ENCODE peak calls at places on chromosomes 13 and 19, in five cellular contexts. One of them, this sample, is unnamed.

GRCh38 chr19:17855333-17856152 is 4.2 kb upstream of the RPL18A start:
- DNase-seq in uterus: peak
- DNase-seq in esophagus muscularis mucosa: peak
- DNase-seq in Peyer's patch: peak
- DNase-seq in IMR-90: peak
- DNase-seq in this sample: peak

GRCh38 chr13:44746690-44747089 is 170.6 kb upstream of the TSC22D1 start:
- DNase-seq in uterus: no peak
- DNase-seq in IMR-90: peak
- DNase-seq in esophagus muscularis mucosa: no peak
- DNase-seq in Peyer's patch: no peak
- DNase-seq in this sample: no peak

GRCh38 chr19:10815969-10816635 is 19.9 kb downstream of the TMED1 start:
- DNase-seq in esophagus muscularis mucosa: no peak
- DNase-seq in Peyer's patch: no peak
- DNase-seq in IMR-90: peak
- DNase-seq in uterus: no peak
- DNase-seq in this sample: no peak

GRCh38 chr13:114077938-114078335 is 54.5 kb downstream of the RASA3 start:
- DNase-seq in Peyer's patch: no peak
- DNase-seq in IMR-90: peak
- DNase-seq in uterus: peak
- DNase-seq in esophagus muscularis mucosa: no peak
- DNase-seq in this sample: peak

GRCh38 chr13:41764558-41764957 is 196.4 kb downstream of the VWA8 start:
- DNase-seq in IMR-90: no peak
- DNase-seq in uterus: no peak
- DNase-seq in esophagus muscularis mucosa: no peak
- DNase-seq in Peyer's patch: no peak
- DNase-seq in this sample: no peak

GRCh38 chr13:20142927-20143480 is 17.8 kb downstream of the GJA3 start:
- DNase-seq in IMR-90: no peak
- DNase-seq in Peyer's patch: no peak
- DNase-seq in uterus: no peak
- DNase-seq in esophagus muscularis mucosa: no peak
- DNase-seq in this sample: no peak

GRCh38 chr13:64429691-64430090 is 2800.4 kb downstream of the PCDH9 start:
- DNase-seq in esophagus muscularis mucosa: no peak
- DNase-seq in uterus: no peak
- DNase-seq in IMR-90: no peak
- DNase-seq in Peyer's patch: no peak
- DNase-seq in this sample: no peak

GRCh38 chr13:20359335-20359734 is 127.2 kb upstream of the GJB6 start:
- DNase-seq in uterus: no peak
- DNase-seq in IMR-90: peak
- DNase-seq in Peyer's patch: no peak
- DNase-seq in esophagus muscularis mucosa: no peak
- DNase-seq in this sample: no peak

GRCh38 chr13:42991892-42992584 is at the start of gene EPSTI1:
- DNase-seq in IMR-90: peak
- DNase-seq in Peyer's patch: peak
- DNase-seq in uterus: peak
- DNase-seq in esophagus muscularis mucosa: peak
- DNase-seq in this sample: peak

GRCh38 chr13:111210488-111210887 is 95.4 kb downstream of the ARHGEF7 start:
- DNase-seq in uterus: no peak
- DNase-seq in IMR-90: peak
- DNase-seq in Peyer's patch: no peak
- DNase-seq in esophagus muscularis mucosa: no peak
- DNase-seq in this sample: no peak

GRCh38 chr19:48310227-48310626 is 15.1 kb upstream of the EMP3 start:
- DNase-seq in esophagus muscularis mucosa: no peak
- DNase-seq in uterus: no peak
- DNase-seq in IMR-90: no peak
- DNase-seq in Peyer's patch: no peak
- DNase-seq in this sample: no peak

GRCh38 chr19:39818626-39819097 is 15.3 kb downstream of the DYRK1B start:
- DNase-seq in uterus: no peak
- DNase-seq in Peyer's patch: no peak
- DNase-seq in esophagus muscularis mucosa: no peak
- DNase-seq in IMR-90: no peak
- DNase-seq in this sample: no peak

GRCh38 chr19:4454952-4455738 is 2.4 kb downstream of the UBXN6 start:
- DNase-seq in IMR-90: peak
- DNase-seq in uterus: peak
- DNase-seq in esophagus muscularis mucosa: no peak
- DNase-seq in Peyer's patch: no peak
- DNase-seq in this sample: no peak

GRCh38 chr13:36913463-36913862 is 6.6 kb downstream of the SMAD9 start:
- DNase-seq in uterus: no peak
- DNase-seq in IMR-90: no peak
- DNase-seq in Peyer's patch: no peak
- DNase-seq in esophagus muscularis mucosa: no peak
- DNase-seq in this sample: no peak

DNA sequence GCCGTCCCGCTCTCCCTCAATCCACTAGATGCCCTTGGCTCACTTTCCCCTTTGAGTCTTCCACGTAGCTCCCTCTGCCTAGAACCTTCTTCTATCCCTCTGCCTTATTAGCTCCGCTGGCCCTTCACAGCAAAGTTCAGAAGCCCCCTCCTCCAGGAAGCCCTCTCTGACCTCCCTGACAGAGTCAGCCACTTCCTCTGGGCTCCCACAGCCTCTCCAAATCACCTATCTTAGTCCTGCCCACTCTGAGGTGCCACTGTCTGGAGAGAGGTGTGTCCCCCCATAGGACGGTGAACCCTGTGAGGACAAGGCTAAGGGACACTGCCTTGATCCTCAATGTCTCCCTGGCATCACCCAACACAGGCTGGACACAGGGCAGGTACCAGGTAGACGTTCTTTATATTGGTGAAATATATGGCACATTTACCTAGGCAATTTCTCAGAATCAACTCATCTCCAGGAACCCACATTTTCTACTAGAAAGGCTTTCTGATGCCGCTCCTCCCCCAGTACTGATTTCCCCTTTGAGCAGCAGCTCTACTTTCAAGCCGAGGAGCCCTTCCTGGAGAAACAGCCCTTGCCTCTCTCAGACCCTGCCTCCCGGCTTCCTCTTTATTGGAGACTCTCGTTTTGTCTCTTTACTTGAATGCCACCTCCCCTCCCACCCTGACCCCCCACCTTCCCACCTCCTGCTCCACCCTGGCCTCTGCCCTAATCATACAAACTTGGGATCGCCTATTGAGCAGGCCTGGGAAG is 3.4 kb upstream of the TGFB1 start:
- DNase-seq in Peyer's patch: no peak
- DNase-seq in esophagus muscularis mucosa: no peak
- DNase-seq in IMR-90: no peak
- DNase-seq in uterus: no peak
- DNase-seq in this sample: no peak
- TF ChIP-seq CTCF in Peyer's patch: no peak
- TF ChIP-seq CTCF in esophagus muscularis mucosa: no peak
- TF ChIP-seq CTCF in IMR-90: no peak
- TF ChIP-seq CTCF in uterus: no peak
- TF ChIP-seq CTCF in this sample: no peak

GRCh38 chr19:498591-498950 is 2.3 kb downstream of the MADCAM1 start:
- DNase-seq in IMR-90: no peak
- DNase-seq in Peyer's patch: no peak
- DNase-seq in uterus: no peak
- DNase-seq in esophagus muscularis mucosa: no peak
- DNase-seq in this sample: peak
- H3K27ac ChIP-seq in IMR-90: no peak
- H3K27ac ChIP-seq in Peyer's patch: no peak
- H3K27ac ChIP-seq in uterus: no peak
- H3K27ac ChIP-seq in esophagus muscularis mucosa: no peak
- H3K27ac ChIP-seq in this sample: no peak

GRCh38 chr19:5826531-5827341 is 12.8 kb downstream of the FUT6 start:
- DNase-seq in IMR-90: no peak
- DNase-seq in esophagus muscularis mucosa: no peak
- DNase-seq in Peyer's patch: peak
- DNase-seq in uterus: no peak
- DNase-seq in this sample: peak
- TF ChIP-seq CTCF in IMR-90: peak
- TF ChIP-seq CTCF in esophagus muscularis mucosa: peak
- TF ChIP-seq CTCF in Peyer's patch: no peak
- TF ChIP-seq CTCF in uterus: no peak
- TF ChIP-seq CTCF in this sample: no peak

DNA sequence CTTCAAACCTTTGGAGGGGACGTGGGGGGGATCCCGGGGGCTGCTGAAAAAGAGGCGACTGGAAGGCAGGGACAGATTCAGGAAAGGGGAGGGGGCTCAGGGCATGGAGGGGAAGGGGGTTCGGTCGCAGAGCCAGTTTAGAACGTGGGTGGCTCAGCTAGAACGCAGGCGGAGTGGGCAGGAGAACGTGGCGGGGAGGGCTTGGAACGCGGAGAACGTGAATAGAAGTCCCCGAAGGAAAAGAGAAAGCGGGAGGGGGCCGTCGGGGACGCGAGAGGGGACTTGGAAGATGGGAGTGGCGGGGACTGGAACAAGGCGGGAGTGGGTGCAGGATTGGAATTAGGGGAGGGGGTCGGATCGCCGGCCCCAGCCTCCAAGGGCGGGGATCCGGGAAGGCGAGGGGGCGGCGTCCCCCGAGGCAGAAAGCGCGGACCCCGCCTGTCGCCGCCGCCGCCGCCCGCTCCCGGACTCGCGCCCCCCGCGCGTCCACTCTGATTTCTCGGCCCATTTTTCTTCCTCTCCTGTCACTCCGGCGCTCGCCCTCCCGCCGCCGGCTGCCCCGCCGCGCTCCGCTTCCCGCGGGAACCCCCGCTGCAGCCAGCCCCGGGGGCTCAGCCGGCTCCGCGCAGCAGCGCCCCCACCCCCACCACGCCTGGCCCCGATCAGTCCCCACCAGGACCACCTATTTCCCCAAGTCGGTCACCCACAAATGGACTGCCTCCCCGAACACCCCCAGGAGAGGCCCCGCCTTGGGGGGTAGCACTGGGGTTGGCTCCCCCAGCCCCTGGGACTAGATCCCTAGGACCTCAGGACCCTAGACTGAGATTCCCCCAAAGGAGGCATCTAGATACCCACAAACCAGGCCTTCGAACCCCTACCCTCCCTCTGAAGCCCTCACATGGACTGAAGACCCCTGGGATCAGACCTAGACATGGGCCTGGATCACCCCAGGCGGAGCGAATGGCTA is 12.5 kb upstream of the ERFL start:
- DNase-seq in uterus: no peak
- DNase-seq in Peyer's patch: no peak
- DNase-seq in IMR-90: no peak
- DNase-seq in esophagus muscularis mucosa: no peak
- DNase-seq in this sample: no peak
- H3K27ac ChIP-seq in uterus: no peak
- H3K27ac ChIP-seq in Peyer's patch: peak
- H3K27ac ChIP-seq in IMR-90: peak
- H3K27ac ChIP-seq in esophagus muscularis mucosa: no peak
- H3K27ac ChIP-seq in this sample: no peak

GRCh38 chr19:14061751-14062557 is at the start of gene PALM3:
- DNase-seq in uterus: no peak
- DNase-seq in esophagus muscularis mucosa: no peak
- DNase-seq in IMR-90: no peak
- DNase-seq in Peyer's patch: no peak
- DNase-seq in this sample: peak
- TF ChIP-seq CTCF in uterus: no peak
- TF ChIP-seq CTCF in esophagus muscularis mucosa: no peak
- TF ChIP-seq CTCF in IMR-90: no peak
- TF ChIP-seq CTCF in Peyer's patch: no peak
- TF ChIP-seq CTCF in this sample: no peak